ENCODE peak calls at places on chromosomes 11 and 22, in ten cellular contexts. S is CD8-positive, alpha-beta T cell; V is NCI-H1105; B is GM19239; F is fibroblast of mammary gland; J is sciatic nerve; Z is amygdala; T is tibial nerve; R is NCI-H1092; A is stimulated activated CD8-positive, alpha-beta memory T cell treated with anti-CD3 and anti-CD28 coated beads, Interleukin-15, amount 100 ng/mL, for 1 hour. D is an unnamed sample.

GRCh38 chr11:123228489-123229163 is 33.6 kb upstream of the CLMP start:
- DNase-seq in R (no peak), J (no peak), S (no peak), T (no peak), F (no peak), B (no peak), Z (no peak), A (no peak), V (no peak), D (no peak)

GRCh38 chr11:38274031-38274430 is 1676.0 kb upstream of the RAG2 start:
- DNase-seq in B (no peak), T (no peak), Z (no peak), S (no peak), A (no peak), F (no peak), R (no peak), V (no peak), J (no peak), D (no peak)

GRCh38 chr22:44181912-44182590 is 1.3 kb downstream of the PARVG start:
- DNase-seq in J (no peak), F (no peak), V (no peak), T (no peak), A (no peak), S (no peak), Z (no peak), R (no peak), B (no peak), D (no peak)

GRCh38 chr22:25410849-25411248 is 153.6 kb upstream of the GRK3 start:
- DNase-seq in F (no peak), S (no peak), J (no peak), Z (no peak), V (no peak), T (no peak), A (no peak), R (no peak), B (no peak), D (no peak)

GRCh38 chr11:117189941-117190544 is 9.1 kb upstream of the TAGLN start:
- DNase-seq in F (no peak), J (peak), B (no peak), Z (no peak), T (no peak), S (no peak), V (no peak), R (no peak), A (no peak), D (no peak)

GRCh38 chr11:93480756-93481155 is 62.4 kb downstream of the SMCO4 start:
- DNase-seq in B (no peak), J (no peak), V (no peak), T (no peak), F (no peak), A (no peak), R (no peak), S (no peak), Z (no peak), D (no peak)

GRCh38 chr11:69865707-69866106 is 46.5 kb upstream of the FGF3 start:
- DNase-seq in T (no peak), A (no peak), J (peak), V (no peak), R (no peak), S (no peak), B (no peak), F (no peak), Z (no peak), D (no peak)

GRCh38 chr22:30210235-30210831 is 36.2 kb downstream of the LIF start:
- DNase-seq in T (no peak), R (no peak), V (no peak), J (peak), A (no peak), F (peak), Z (no peak), B (no peak), S (no peak), D (no peak)

GRCh38 chr22:46553189-46553588 is 15.8 kb upstream of the CELSR1 start:
- DNase-seq in S (no peak), A (no peak), V (no peak), Z (no peak), R (no peak), T (no peak), B (no peak), F (no peak), J (no peak), D (no peak)

GRCh38 chr11:64357904-64358535 is 942 bp upstream of the RPS6KA4 start:
- DNase-seq in V (no peak), J (peak), Z (no peak), A (no peak), F (no peak), S (no peak), R (no peak), B (no peak), T (no peak), D (no peak)

GRCh38 chr11:57235761-57236703 is 1.0 kb downstream of the APLNR start:
- DNase-seq in S (no peak), F (no peak), R (no peak), B (no peak), V (no peak), Z (no peak), A (no peak), T (no peak), J (no peak), D (no peak)

GRCh38 chr11:2477936-2478335 is 33.1 kb downstream of the KCNQ1 start:
- DNase-seq in A (no peak), F (no peak), V (no peak), T (no peak), Z (no peak), J (no peak), S (no peak), R (no peak), B (no peak), D (no peak)

GRCh38 chr11:64339319-64339718 is 685 bp upstream of the CCDC88B start:
- DNase-seq in Z (no peak), F (no peak), S (no peak), R (no peak), B (no peak), V (no peak), A (no peak), T (no peak), J (no peak), D (no peak)

GRCh38 chr11:126403039-126403438 is 47.6 kb downstream of the ST3GAL4 start:
- DNase-seq in T (peak), J (no peak), A (no peak), B (no peak), V (no peak), F (no peak), S (no peak), Z (no peak), R (no peak), D (no peak)

GRCh38 chr11:76209956-76210885 is 3.9 kb upstream of the WNT11 start:
- DNase-seq in T (peak), S (no peak), A (no peak), B (no peak), Z (no peak), F (peak), V (peak), R (peak), J (peak), D (peak)

GRCh38 chr11:86978756-86979608 is 23.8 kb upstream of the FZD4 start:
- DNase-seq in A (no peak), S (no peak), Z (no peak), V (peak), F (peak), R (no peak), T (no peak), J (no peak), B (no peak), D (no peak)

D was measured in naive B cell.